ENCODE peak calls at places on chromosomes 2 and 18, in four cellular contexts. One of them, this sample, is unnamed. For H3K4me1, the result is how much of the 10 kb centered on the place peaks cover.

GRCh38 chr2:187618813-187619212 is 64.6 kb upstream of the TFPI start:
- DNase-seq in HepG2: no peak
- DNase-seq in GM23338: peak
- DNase-seq in GM23248: peak
- DNase-seq in this sample: peak

GRCh38 chr2:10862330-10862729 is 49.4 kb upstream of the KCNF1 start:
- DNase-seq in HepG2: no peak
- DNase-seq in GM23338: no peak
- DNase-seq in GM23248: no peak
- DNase-seq in this sample: no peak

GRCh38 chr2:32663864-32664263 is 36.0 kb downstream of the TTC27 start:
- DNase-seq in HepG2: no peak
- DNase-seq in GM23338: no peak
- DNase-seq in GM23248: no peak
- DNase-seq in this sample: no peak

GRCh38 chr2:210663574-210663973 is 107.2 kb downstream of the CPS1 start:
- DNase-seq in HepG2: peak
- DNase-seq in GM23338: peak
- DNase-seq in GM23248: peak
- DNase-seq in this sample: peak

GRCh38 chr2:91839904-91840868 is 3031.0 kb upstream of the TEKT4 start:
- DNase-seq in HepG2: no peak
- DNase-seq in GM23338: no peak
- DNase-seq in GM23248: peak
- DNase-seq in this sample: no peak

GRCh38 chr18:76459687-76460350 is 35.2 kb downstream of the ZNF516 start:
- DNase-seq in HepG2: no peak
- DNase-seq in GM23338: no peak
- DNase-seq in GM23248: peak
- DNase-seq in this sample: no peak

GRCh38 chr2:181790716-181791649 is 100.5 kb upstream of the ITPRID2 start:
- DNase-seq in HepG2: peak
- DNase-seq in GM23338: no peak
- DNase-seq in GM23248: peak
- DNase-seq in this sample: no peak

GRCh38 chr2:109448946-109449788 is 164.6 kb downstream of the SEPTIN10 start:
- DNase-seq in HepG2: no peak
- DNase-seq in GM23338: no peak
- DNase-seq in GM23248: no peak
- DNase-seq in this sample: no peak

GRCh38 chr18:79944126-79944731 is 7.2 kb downstream of the SLC66A2 start:
- DNase-seq in HepG2: no peak
- DNase-seq in GM23338: peak
- DNase-seq in GM23248: no peak
- DNase-seq in this sample: no peak

GRCh38 chr2:58939388-58939787 is 698.3 kb upstream of the FANCL start:
- DNase-seq in HepG2: no peak
- DNase-seq in GM23338: no peak
- DNase-seq in GM23248: peak
- DNase-seq in this sample: no peak

GRCh38 chr2:207791579-207792243 is 22.0 kb upstream of the FZD5 start:
- DNase-seq in HepG2: peak
- DNase-seq in GM23338: peak
- DNase-seq in GM23248: no peak
- DNase-seq in this sample: no peak

GRCh38 chr2:15999592-16000469 is 59.5 kb downstream of the MYCN start:
- DNase-seq in HepG2: no peak
- DNase-seq in GM23338: no peak
- DNase-seq in GM23248: no peak
- DNase-seq in this sample: no peak

GRCh38 chr2:119214453-119214852 is 9.2 kb upstream of the STEAP3 start:
- DNase-seq in HepG2: no peak
- DNase-seq in GM23338: no peak
- DNase-seq in GM23248: no peak
- DNase-seq in this sample: no peak

GRCh38 chr2:6577960-6578359 is 287.7 kb downstream of the CMPK2 start:
- DNase-seq in HepG2: no peak
- DNase-seq in GM23338: no peak
- DNase-seq in GM23248: no peak
- DNase-seq in this sample: no peak

GRCh38 chr2:110101911-110102774 is 13.5 kb downstream of the MALL start:
- DNase-seq in HepG2: no peak
- DNase-seq in GM23338: no peak
- DNase-seq in GM23248: peak
- DNase-seq in this sample: no peak

DNA sequence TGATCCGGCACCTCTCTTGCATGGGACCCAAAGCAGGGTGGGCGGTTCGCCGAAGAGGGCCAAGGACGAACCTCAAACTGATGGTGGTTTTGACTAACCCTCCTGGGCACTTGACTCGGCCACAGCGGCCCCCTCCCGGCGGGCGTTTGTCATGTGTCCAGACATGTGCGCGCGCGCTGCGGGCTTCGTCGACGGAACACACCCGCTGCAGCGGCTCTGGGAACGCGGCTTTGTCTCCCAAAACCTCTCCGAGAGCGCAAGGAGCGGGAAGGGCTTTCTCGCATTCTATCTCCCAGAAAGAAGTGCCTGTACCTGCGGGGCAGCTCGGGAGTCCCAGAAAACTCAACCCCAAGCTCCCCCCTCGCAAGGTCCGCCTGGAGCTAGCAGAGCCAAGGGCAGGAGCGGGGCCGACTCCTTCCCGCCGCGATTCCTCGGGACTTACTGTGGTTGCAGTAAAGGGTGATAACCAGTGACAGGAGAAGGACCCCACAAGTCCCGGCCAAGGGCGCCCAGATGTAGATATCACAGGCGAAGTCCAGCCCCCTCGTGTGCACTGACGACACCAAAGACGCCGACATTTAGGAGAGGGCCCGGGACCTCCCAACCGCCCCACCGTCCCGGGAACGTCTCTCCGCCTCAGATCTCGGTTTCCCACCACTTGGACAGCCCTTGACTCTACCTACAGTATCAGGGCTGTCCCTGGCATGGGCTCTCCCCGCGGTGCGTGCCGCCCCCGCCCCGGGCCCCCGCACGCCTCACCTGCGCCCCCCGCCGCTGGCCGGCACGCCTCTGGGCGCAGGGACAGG is 1.6 kb downstream of the CD8A start:
- DNase-seq in HepG2: no peak
- DNase-seq in GM23338: peak
- DNase-seq in GM23248: peak
- DNase-seq in this sample: peak
- H3K4me1 ChIP-seq in HepG2: under half
- H3K4me1 ChIP-seq in GM23338: under half
- H3K4me1 ChIP-seq in GM23248: under half
- H3K4me1 ChIP-seq in this sample: under half

GRCh38 chr2:54015809-54016703 is 45.3 kb upstream of the PSME4 start:
- DNase-seq in HepG2: peak
- DNase-seq in GM23338: no peak
- DNase-seq in GM23248: peak
- DNase-seq in this sample: no peak
- TF ChIP-seq EZH2 in HepG2: no peak
- TF ChIP-seq EZH2 in GM23338: no peak
- TF ChIP-seq EZH2 in GM23248: no peak
- TF ChIP-seq EZH2 in this sample: no peak

GRCh38 chr2:113828086-113828742 is 61.7 kb upstream of the ACTR3 start:
- DNase-seq in HepG2: no peak
- DNase-seq in GM23338: no peak
- DNase-seq in GM23248: no peak
- DNase-seq in this sample: no peak

GRCh38 chr2:113829270-113829669 is 60.6 kb upstream of the ACTR3 start:
- DNase-seq in HepG2: no peak
- DNase-seq in GM23338: no peak
- DNase-seq in GM23248: no peak
- DNase-seq in this sample: no peak

GRCh38 chr2:113829836-113830235 is 60.1 kb upstream of the ACTR3 start:
- DNase-seq in HepG2: no peak
- DNase-seq in GM23338: no peak
- DNase-seq in GM23248: no peak
- DNase-seq in this sample: no peak

GRCh38 chr2:113832795-113833194 is 57.1 kb upstream of the ACTR3 start:
- DNase-seq in HepG2: no peak
- DNase-seq in GM23338: no peak
- DNase-seq in GM23248: no peak
- DNase-seq in this sample: no peak

GRCh38 chr2:113831156-113831555 is 58.7 kb upstream of the ACTR3 start:
- DNase-seq in HepG2: no peak
- DNase-seq in GM23338: no peak
- DNase-seq in GM23248: peak
- DNase-seq in this sample: no peak
- H3K4me2 ChIP-seq in HepG2: no peak
- H3K4me2 ChIP-seq in GM23338: no peak
- H3K4me2 ChIP-seq in GM23248: no peak
- H3K4me2 ChIP-seq in this sample: no peak

GRCh38 chr2:237863102-237863511 is 3.7 kb downstream of the RAMP1 start:
- DNase-seq in HepG2: no peak
- DNase-seq in GM23338: no peak
- DNase-seq in GM23248: no peak
- DNase-seq in this sample: no peak
- H3K4me1 ChIP-seq in HepG2: under half
- H3K4me1 ChIP-seq in GM23338: under half
- H3K4me1 ChIP-seq in GM23248: under half
- H3K4me1 ChIP-seq in this sample: under half

GRCh38 chr2:70895998-70896764 is 39.5 kb upstream of the ATP6V1B1 start:
- DNase-seq in HepG2: no peak
- DNase-seq in GM23338: no peak
- DNase-seq in GM23248: no peak
- DNase-seq in this sample: no peak
- TF ChIP-seq EZH2 in HepG2: no peak
- TF ChIP-seq EZH2 in GM23338: peak
- TF ChIP-seq EZH2 in GM23248: no peak
- TF ChIP-seq EZH2 in this sample: peak

This sample was measured in neural progenitor cell.